ENCODE peak calls at places on chromosomes 13 and 19, in ten cellular contexts. Y, P, L, K, V, G, R, S, B and O are unnamed samples.

GRCh38 chr13:36395280-36395679 is 37.0 kb upstream of the CCNA1 start:
- DNase-seq in V (no peak), S (no peak), P (no peak), K (peak), L (no peak), Y (no peak), B (no peak), R (no peak), G (no peak), O (no peak)

GRCh38 chr19:4454952-4455738 is 2.4 kb downstream of the UBXN6 start:
- DNase-seq in L (no peak), Y (peak), K (no peak), P (no peak), B (no peak), G (no peak), R (no peak), S (no peak), V (peak), O (no peak)

GRCh38 chr19:18762125-18763023 is 28.7 kb downstream of the COMP start:
- DNase-seq in S (peak), R (peak), L (no peak), Y (peak), B (no peak), P (no peak), K (peak), G (no peak), V (peak), O (no peak)

GRCh38 chr19:11125994-11126685 is 29.4 kb downstream of the SPC24 start:
- DNase-seq in K (peak), B (peak), Y (peak), V (peak), R (peak), G (peak), L (no peak), P (no peak), S (peak), O (no peak)

GRCh38 chr13:114116734-114117133 is 15.7 kb downstream of the RASA3 start:
- DNase-seq in Y (no peak), K (no peak), S (no peak), G (no peak), L (no peak), R (peak), P (no peak), V (peak), B (no peak), O (no peak)

GRCh38 chr13:88246239-88246638 is 575.1 kb downstream of the SLITRK5 start:
- DNase-seq in B (no peak), K (no peak), P (no peak), V (no peak), Y (no peak), G (no peak), S (no peak), R (no peak), L (no peak), O (no peak)

GRCh38 chr13:50512602-50513527 is 330.6 kb downstream of the DLEU7 start:
- DNase-seq in R (peak), P (no peak), G (no peak), K (no peak), S (no peak), L (peak), V (peak), Y (peak), B (peak), O (peak)

GRCh38 chr13:111789420-111789819 is 277.5 kb upstream of the SOX1 start:
- DNase-seq in R (no peak), L (no peak), K (no peak), B (no peak), P (no peak), S (no peak), V (peak), Y (no peak), G (no peak), O (no peak)

GRCh38 chr19:27774827-27775226 is 1438.1 kb downstream of the UQCRFS1 start:
- DNase-seq in P (no peak), B (no peak), Y (no peak), L (no peak), G (no peak), S (no peak), K (peak), R (no peak), V (no peak), O (no peak)

GRCh38 chr13:20375871-20376270 is 143.8 kb upstream of the GJB6 start:
- DNase-seq in P (no peak), G (no peak), K (no peak), S (no peak), B (no peak), Y (no peak), V (no peak), R (no peak), L (no peak), O (no peak)

GRCh38 chr19:954672-955494 is 29.0 kb downstream of the ARID3A start:
- DNase-seq in B (no peak), Y (no peak), G (no peak), K (no peak), V (peak), P (no peak), L (no peak), S (no peak), R (no peak), O (no peak)

GRCh38 chr13:114282143-114282685 is 813 bp downstream of the UPF3A start:
- DNase-seq in L (peak), Y (peak), R (peak), B (peak), V (peak), G (no peak), K (peak), P (no peak), S (peak), O (peak)

GRCh38 chr13:37995052-37995451 is 125.5 kb upstream of the TRPC4 start:
- DNase-seq in K (peak), Y (no peak), G (no peak), L (no peak), S (peak), V (no peak), R (no peak), B (no peak), P (peak), O (no peak)

GRCh38 chr19:21046489-21046888 is 26.0 kb downstream of the ZNF430 start:
- DNase-seq in R (no peak), B (no peak), G (no peak), L (no peak), V (no peak), K (no peak), P (no peak), S (no peak), Y (no peak), O (no peak)